ENCODE peak calls at places on chromosome 15, in eight cellular contexts. I is stimulated activated CD4-positive, alpha-beta T cell treated with anti-CD3 and anti-CD28 coated beads, Interleukin-12 subunit alpha, Interleukin-12 subunit beta, amount 100 ng/mL, for 48 hours; C is NCI-H510A treated with DMSO at 0.1 percent for 48 hours; K is Right ventricle myocardium superior; X is CD8-positive, alpha-beta T cell; N is H1; J is GM10248; A is SK-N-DZ. Q is an unnamed sample.
A peak's percentile ranks its signal among the peaks of the same experiment; 100 is the strongest.

GRCh38 chr15:85673326-85673725 is 121.4 kb downstream of the KLHL25 start:
- DNase-seq in A (no peak), J (no peak), C (no peak), K (no peak), I (no peak), N (no peak), X (no peak), Q (no peak)

GRCh38 chr15:27427386-27427785 is 456.4 kb downstream of the GABRG3 start:
- DNase-seq in N (no peak), A (no peak), X (no peak), I (no peak), K (no peak), C (no peak), J (no peak), Q (no peak)

GRCh38 chr15:60584355-60585023 is 105.5 kb upstream of the ICE2 start:
- DNase-seq in I (no peak), A (no peak), K (no peak), X (no peak), N (no peak), C (no peak), J (no peak), Q (no peak)

GRCh38 chr15:100765458-100766224 is 114.0 kb upstream of the ALDH1A3 start:
- DNase-seq in I (no peak), X (no peak), C (no peak), J (peak; percentile 10), A (peak; percentile 1), N (no peak), K (no peak), Q (no peak)

GRCh38 chr15:65666257-65666656 is 44.5 kb downstream of the SLC24A1 start:
- DNase-seq in J (no peak), A (no peak), C (no peak), K (no peak), N (no peak), I (no peak), X (no peak), Q (no peak)

GRCh38 chr15:85324202-85324601 is 56.2 kb upstream of the AKAP13 start:
- DNase-seq in J (no peak), K (no peak), C (no peak), A (no peak), N (no peak), I (no peak), X (no peak), Q (no peak)

GRCh38 chr15:98956796-98957553 is 50.6 kb downstream of the PGPEP1L start:
- DNase-seq in C (no peak), N (no peak), I (no peak), K (no peak), A (no peak), J (no peak), X (no peak), Q (no peak)

GRCh38 chr15:87871130-87871737 is 385.3 kb downstream of the NTRK3 start:
- DNase-seq in N (no peak), J (no peak), I (no peak), K (no peak), X (no peak), C (no peak), A (no peak), Q (no peak)

GRCh38 chr15:77584201-77584600 is 48.5 kb downstream of the LINGO1 start:
- DNase-seq in C (no peak), X (no peak), K (no peak), I (no peak), A (peak; percentile 58), N (no peak), J (no peak), Q (peak; percentile 74)

GRCh38 chr15:60649845-60650548 is 171.1 kb upstream of the ICE2 start:
- DNase-seq in J (no peak), K (no peak), A (no peak), N (no peak), X (peak; percentile 19), C (peak; percentile 15), I (peak; percentile 52), Q (peak; percentile 37)

Q was measured in iPS-NIHi11.